ENCODE peak calls at places on chromosomes 1 and 21, in six cellular contexts. One of them, this sample, is unnamed.

GRCh38 chr1:211910917-211911485 is 80.4 kb upstream of the LPGAT1 start:
- DNase-seq in activated naive CD4-positive, alpha-beta T cell treated with Interleukin-2 at 50 U/mL for 16 hours: no peak
- DNase-seq in CD4-positive, alpha-beta memory T cell: no peak
- DNase-seq in skeletal muscle cell: no peak
- DNase-seq in heart left ventricle: no peak
- DNase-seq in immature natural killer cell: no peak
- DNase-seq in this sample: no peak

GRCh38 chr1:165172666-165173065 is 183.8 kb downstream of the LMX1A start:
- DNase-seq in heart left ventricle: no peak
- DNase-seq in CD4-positive, alpha-beta memory T cell: no peak
- DNase-seq in skeletal muscle cell: no peak
- DNase-seq in immature natural killer cell: no peak
- DNase-seq in activated naive CD4-positive, alpha-beta T cell treated with Interleukin-2 at 50 U/mL for 16 hours: no peak
- DNase-seq in this sample: no peak

GRCh38 chr1:206842851-206843250 is 22.6 kb upstream of the IL20 start:
- DNase-seq in activated naive CD4-positive, alpha-beta T cell treated with Interleukin-2 at 50 U/mL for 16 hours: no peak
- DNase-seq in skeletal muscle cell: no peak
- DNase-seq in heart left ventricle: no peak
- DNase-seq in immature natural killer cell: no peak
- DNase-seq in CD4-positive, alpha-beta memory T cell: no peak
- DNase-seq in this sample: no peak

GRCh38 chr1:177306981-177307380 is 136.2 kb downstream of the BRINP2 start:
- DNase-seq in immature natural killer cell: no peak
- DNase-seq in activated naive CD4-positive, alpha-beta T cell treated with Interleukin-2 at 50 U/mL for 16 hours: no peak
- DNase-seq in CD4-positive, alpha-beta memory T cell: no peak
- DNase-seq in heart left ventricle: no peak
- DNase-seq in skeletal muscle cell: no peak
- DNase-seq in this sample: no peak

GRCh38 chr1:111745670-111746613 is 6.7 kb upstream of the INKA2 start:
- DNase-seq in immature natural killer cell: no peak
- DNase-seq in skeletal muscle cell: no peak
- DNase-seq in activated naive CD4-positive, alpha-beta T cell treated with Interleukin-2 at 50 U/mL for 16 hours: no peak
- DNase-seq in CD4-positive, alpha-beta memory T cell: no peak
- DNase-seq in heart left ventricle: no peak
- DNase-seq in this sample: no peak

GRCh38 chr1:59641861-59642260 is 172.9 kb upstream of the HOOK1 start:
- DNase-seq in immature natural killer cell: no peak
- DNase-seq in heart left ventricle: no peak
- DNase-seq in CD4-positive, alpha-beta memory T cell: no peak
- DNase-seq in skeletal muscle cell: no peak
- DNase-seq in activated naive CD4-positive, alpha-beta T cell treated with Interleukin-2 at 50 U/mL for 16 hours: no peak
- DNase-seq in this sample: no peak

GRCh38 chr21:44873356-44874239 is at the start of gene PTTG1IP:
- DNase-seq in activated naive CD4-positive, alpha-beta T cell treated with Interleukin-2 at 50 U/mL for 16 hours: peak
- DNase-seq in heart left ventricle: peak
- DNase-seq in immature natural killer cell: peak
- DNase-seq in CD4-positive, alpha-beta memory T cell: peak
- DNase-seq in skeletal muscle cell: peak
- DNase-seq in this sample: peak

GRCh38 chr1:226574591-226575435 is 26.2 kb downstream of the STUM start:
- DNase-seq in immature natural killer cell: no peak
- DNase-seq in skeletal muscle cell: no peak
- DNase-seq in activated naive CD4-positive, alpha-beta T cell treated with Interleukin-2 at 50 U/mL for 16 hours: no peak
- DNase-seq in CD4-positive, alpha-beta memory T cell: no peak
- DNase-seq in heart left ventricle: no peak
- DNase-seq in this sample: no peak

GRCh38 chr1:39671793-39672550 is at the start of gene NT5C1A:
- DNase-seq in immature natural killer cell: peak
- DNase-seq in CD4-positive, alpha-beta memory T cell: peak
- DNase-seq in heart left ventricle: peak
- DNase-seq in skeletal muscle cell: no peak
- DNase-seq in activated naive CD4-positive, alpha-beta T cell treated with Interleukin-2 at 50 U/mL for 16 hours: peak
- DNase-seq in this sample: no peak

GRCh38 chr1:94522304-94522703 is 19.3 kb downstream of the F3 start:
- DNase-seq in CD4-positive, alpha-beta memory T cell: no peak
- DNase-seq in immature natural killer cell: peak
- DNase-seq in activated naive CD4-positive, alpha-beta T cell treated with Interleukin-2 at 50 U/mL for 16 hours: no peak
- DNase-seq in skeletal muscle cell: no peak
- DNase-seq in heart left ventricle: no peak
- DNase-seq in this sample: no peak

GRCh38 chr1:49686107-49686506 is 337.6 kb downstream of the AGBL4 start:
- DNase-seq in activated naive CD4-positive, alpha-beta T cell treated with Interleukin-2 at 50 U/mL for 16 hours: no peak
- DNase-seq in immature natural killer cell: no peak
- DNase-seq in heart left ventricle: peak
- DNase-seq in skeletal muscle cell: no peak
- DNase-seq in CD4-positive, alpha-beta memory T cell: no peak
- DNase-seq in this sample: no peak

GRCh38 chr1:61450454-61451213 is 274.3 kb downstream of the TM2D1 start:
- DNase-seq in skeletal muscle cell: peak
- DNase-seq in heart left ventricle: peak
- DNase-seq in immature natural killer cell: no peak
- DNase-seq in activated naive CD4-positive, alpha-beta T cell treated with Interleukin-2 at 50 U/mL for 16 hours: no peak
- DNase-seq in CD4-positive, alpha-beta memory T cell: no peak
- DNase-seq in this sample: no peak

GRCh38 chr1:28509705-28510349 is 4.0 kb downstream of the RCC1 start:
- DNase-seq in skeletal muscle cell: no peak
- DNase-seq in CD4-positive, alpha-beta memory T cell: no peak
- DNase-seq in heart left ventricle: no peak
- DNase-seq in activated naive CD4-positive, alpha-beta T cell treated with Interleukin-2 at 50 U/mL for 16 hours: peak
- DNase-seq in immature natural killer cell: no peak
- DNase-seq in this sample: no peak

GRCh38 chr1:33007190-33008050 is 29.3 kb downstream of the AK2 start:
- DNase-seq in activated naive CD4-positive, alpha-beta T cell treated with Interleukin-2 at 50 U/mL for 16 hours: no peak
- DNase-seq in heart left ventricle: peak
- DNase-seq in skeletal muscle cell: peak
- DNase-seq in CD4-positive, alpha-beta memory T cell: peak
- DNase-seq in immature natural killer cell: no peak
- DNase-seq in this sample: peak

GRCh38 chr1:110383311-110383990 is 7.4 kb downstream of the SLC16A4 start:
- DNase-seq in activated naive CD4-positive, alpha-beta T cell treated with Interleukin-2 at 50 U/mL for 16 hours: no peak
- DNase-seq in heart left ventricle: no peak
- DNase-seq in CD4-positive, alpha-beta memory T cell: peak
- DNase-seq in skeletal muscle cell: no peak
- DNase-seq in immature natural killer cell: peak
- DNase-seq in this sample: no peak

GRCh38 chr21:31711745-31712144 is 20.2 kb downstream of the SCAF4 start:
- DNase-seq in CD4-positive, alpha-beta memory T cell: no peak
- DNase-seq in immature natural killer cell: no peak
- DNase-seq in heart left ventricle: no peak
- DNase-seq in skeletal muscle cell: no peak
- DNase-seq in activated naive CD4-positive, alpha-beta T cell treated with Interleukin-2 at 50 U/mL for 16 hours: no peak
- DNase-seq in this sample: no peak

GRCh38 chr1:5802606-5803005 is 189.6 kb downstream of the NPHP4 start:
- DNase-seq in skeletal muscle cell: no peak
- DNase-seq in heart left ventricle: no peak
- DNase-seq in activated naive CD4-positive, alpha-beta T cell treated with Interleukin-2 at 50 U/mL for 16 hours: no peak
- DNase-seq in immature natural killer cell: no peak
- DNase-seq in CD4-positive, alpha-beta memory T cell: no peak
- DNase-seq in this sample: no peak

GRCh38 chr1:48073773-48074172 is 76.6 kb upstream of the TRABD2B start:
- DNase-seq in skeletal muscle cell: no peak
- DNase-seq in heart left ventricle: no peak
- DNase-seq in activated naive CD4-positive, alpha-beta T cell treated with Interleukin-2 at 50 U/mL for 16 hours: no peak
- DNase-seq in immature natural killer cell: no peak
- DNase-seq in CD4-positive, alpha-beta memory T cell: no peak
- DNase-seq in this sample: no peak

This sample was measured in AG04449.